ENCODE peak calls at places on chromosomes 3 and 15, in four cellular contexts. A is GM12878, O is IMR-90, E is fibroblast of lung. I is an unnamed sample. For H3K9me3, the result is how much of the 10 kb centered on the place peaks cover.

GRCh38 chr3:193330500-193331204 is 47.9 kb downstream of the ATP13A5 start:
- DNase-seq in A (no peak), O (no peak), E (no peak), I (no peak)

GRCh38 chr15:42772126-42772525 is 35.2 kb upstream of the CDAN1 start:
- DNase-seq in A (no peak), O (no peak), E (peak), I (no peak)

GRCh38 chr15:77495806-77496589 is 75.3 kb downstream of the HMG20A start:
- DNase-seq in A (no peak), O (peak), E (peak), I (no peak)

GRCh38 chr3:130692455-130692854 is 54.2 kb downstream of the PIK3R4 start:
- DNase-seq in A (no peak), O (peak), E (no peak), I (no peak)

GRCh38 chr3:49900491-49901153 is 3.1 kb downstream of the MST1R start:
- DNase-seq in A (no peak), O (peak), E (no peak), I (no peak)

GRCh38 chr3:88985491-88985890 is 121.9 kb upstream of the EPHA3 start:
- DNase-seq in A (no peak), O (peak), E (peak), I (no peak)

GRCh38 chr15:76204558-76204845 is 106.8 kb downstream of the ETFA start:
- DNase-seq in A (no peak), O (no peak), E (no peak), I (no peak)

GRCh38 chr3:15979490-15979889 is 181.7 kb upstream of the ANKRD28 start:
- DNase-seq in A (no peak), O (no peak), E (no peak), I (no peak)

GRCh38 chr3:197994736-197995135 is 34.7 kb downstream of the LMLN start:
- DNase-seq in A (no peak), O (no peak), E (no peak), I (no peak)

GRCh38 chr3:163328680-163329079 is 1749.6 kb downstream of the SI start:
- DNase-seq in A (no peak), O (no peak), E (no peak), I (peak)

GRCh38 chr15:59116771-59117170 is 11.8 kb downstream of the CCNB2 start:
- DNase-seq in A (no peak), O (no peak), E (no peak), I (no peak)

GRCh38 chr3:114350271-114350670 is 56.4 kb downstream of the TIGIT start:
- DNase-seq in A (no peak), O (no peak), E (no peak), I (no peak)

GRCh38 chr3:192054881-192055280 is 593.9 kb downstream of the PYDC2 start:
- DNase-seq in A (no peak), O (no peak), E (no peak), I (no peak)

GRCh38 chr3:184872200-184872599 is 60.2 kb downstream of the VPS8 start:
- DNase-seq in A (no peak), O (no peak), E (no peak), I (no peak)

GRCh38 chr3:123448503-123449091 is at the start of gene ADCY5:
- DNase-seq in A (no peak), O (no peak), E (no peak), I (peak)

DNA sequence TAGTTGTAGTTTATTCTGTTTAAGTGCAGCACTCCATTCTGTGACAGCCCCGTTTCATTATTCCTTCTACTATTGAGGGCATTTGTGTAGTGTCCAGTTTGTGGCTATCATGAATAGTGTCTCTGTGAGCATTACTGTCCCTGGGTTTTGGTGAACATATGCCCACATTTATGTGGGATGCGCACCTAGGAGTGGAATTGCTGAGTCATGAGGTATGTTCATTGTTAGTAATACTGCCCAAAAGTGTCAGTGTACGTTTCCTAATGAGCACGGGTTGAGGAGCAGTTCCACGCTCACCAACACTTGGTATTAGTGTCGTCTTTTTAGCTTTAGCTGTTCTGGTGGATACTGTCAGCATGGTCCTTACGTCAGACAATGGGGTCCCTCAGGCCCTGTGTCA is 131.8 kb downstream of the SLCO3A1 start:
- DNase-seq in A (no peak), O (no peak), E (no peak), I (no peak)
- H3K9ac ChIP-seq in A (no peak), O (no peak), E (no peak), I (no peak)

GRCh38 chr3:28334552-28334951 is 14.0 kb upstream of the ZCWPW2 start:
- DNase-seq in A (no peak), O (peak), E (peak), I (no peak)
- TF ChIP-seq CTCF in A (no peak), O (peak), E (no peak), I (peak)

DNA sequence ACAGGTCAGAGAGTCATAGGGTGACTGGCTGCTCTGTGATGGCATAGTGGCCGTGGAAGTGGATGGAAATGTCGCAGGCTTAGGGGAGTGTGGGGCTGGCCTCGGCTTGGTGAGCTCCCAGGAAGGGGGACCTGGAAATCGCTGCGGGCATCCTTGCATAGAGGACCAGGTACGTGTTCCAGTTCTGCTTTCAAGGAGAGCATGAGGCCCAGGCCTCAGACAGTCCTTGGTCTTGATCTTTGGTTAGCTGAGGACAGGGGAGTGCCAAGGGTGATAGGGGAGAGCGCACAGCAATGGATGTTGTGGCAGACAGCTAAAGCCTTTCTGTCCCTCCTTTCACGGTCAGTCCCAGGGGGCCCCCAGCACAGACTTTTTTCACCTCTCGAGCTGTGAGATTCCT is 110.5 kb downstream of the SNRPN start:
- DNase-seq in A (no peak), O (no peak), E (no peak), I (no peak)
- H3K9me3 ChIP-seq in A (half or more), O (half or more), E (half or more), I (half or more)

GRCh38 chr15:56557415-56557814 is 92.5 kb upstream of the MNS1 start:
- DNase-seq in A (no peak), O (no peak), E (no peak), I (no peak)
- H3K9ac ChIP-seq in A (no peak), O (no peak), E (no peak), I (no peak)

GRCh38 chr15:64430000-64430735 is 30.2 kb upstream of the ZNF609 start:
- DNase-seq in A (peak), O (peak), E (peak), I (peak)

GRCh38 chr15:64423970-64424369 is 36.3 kb downstream of the TRIP4 start:
- DNase-seq in A (peak), O (no peak), E (no peak), I (no peak)

GRCh38 chr15:64422697-64423096 is 35.1 kb downstream of the TRIP4 start:
- DNase-seq in A (no peak), O (no peak), E (no peak), I (no peak)

GRCh38 chr15:64429448-64429847 is 30.9 kb upstream of the ZNF609 start:
- DNase-seq in A (no peak), O (no peak), E (no peak), I (no peak)

GRCh38 chr15:64426845-64427465 is 33.4 kb upstream of the ZNF609 start:
- DNase-seq in A (no peak), O (peak), E (peak), I (no peak)
- TF ChIP-seq CTCF in A (no peak), O (peak), E (peak), I (peak)

DNA sequence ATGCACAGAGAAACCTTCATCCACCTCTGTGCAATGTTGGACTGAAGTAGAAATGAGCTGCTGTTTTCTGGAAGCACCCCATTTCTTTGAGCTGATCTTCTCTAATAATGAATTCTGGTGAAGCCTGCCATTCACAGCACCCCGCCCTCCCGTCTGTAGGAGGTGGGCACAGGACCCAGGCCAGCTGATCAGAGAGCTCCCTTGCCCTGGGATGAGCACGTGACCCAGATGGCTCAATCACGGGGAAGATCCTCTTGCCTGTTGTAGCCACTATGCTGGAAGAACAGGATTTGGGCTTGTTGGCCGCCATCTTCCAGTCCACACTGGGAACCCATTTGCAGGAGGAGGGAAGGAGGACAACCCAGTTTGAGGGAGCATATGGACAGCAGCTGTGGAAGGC is 44.5 kb downstream of the GOLGA6L2 start:
- DNase-seq in A (no peak), O (no peak), E (no peak), I (no peak)
- H3K9me3 ChIP-seq in A (under half), O (under half), E (under half), I (under half)

DNA sequence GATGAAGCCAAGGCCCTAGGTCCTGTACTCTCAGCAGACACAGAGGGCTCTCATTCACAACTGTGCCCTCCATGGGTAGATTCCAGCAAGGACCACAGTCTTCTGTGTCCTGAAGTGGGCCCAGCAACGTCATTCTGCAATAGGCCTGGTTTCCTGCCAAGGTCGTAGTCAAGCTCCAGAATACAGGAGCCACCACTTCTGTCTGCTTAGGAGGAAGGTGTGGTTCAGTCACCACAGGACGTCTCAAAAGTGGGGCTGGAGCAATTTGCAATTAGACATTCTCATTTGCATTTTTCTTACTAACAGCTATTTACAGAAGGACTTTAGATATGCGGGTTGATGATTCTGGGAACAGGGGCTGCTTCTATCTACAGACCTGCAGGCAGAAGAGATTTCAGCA is 58.7 kb upstream of the MYRIP start:
- DNase-seq in A (no peak), O (no peak), E (no peak), I (peak)
- H3K9ac ChIP-seq in A (no peak), O (no peak), E (no peak), I (no peak)

DNA sequence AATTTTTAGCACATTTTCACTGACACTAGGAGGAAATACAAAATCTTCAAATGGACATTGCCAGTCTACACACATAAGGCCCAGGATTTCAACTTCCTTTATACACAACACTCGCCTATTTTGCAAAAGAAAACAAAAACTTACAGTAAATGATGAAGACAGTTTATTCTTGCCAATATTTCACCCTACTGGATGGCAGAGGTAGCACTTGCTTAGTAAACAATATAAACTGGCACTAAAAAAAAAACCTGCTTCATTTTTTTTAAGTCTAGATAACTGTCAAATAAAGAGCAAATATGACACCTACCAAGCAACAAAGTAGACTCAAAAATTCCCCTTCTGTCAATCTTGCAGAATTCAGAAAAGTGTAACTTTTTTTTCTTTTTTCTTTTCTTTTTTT is 204.0 kb downstream of the VPS13C start:
- DNase-seq in A (no peak), O (no peak), E (no peak), I (no peak)
- TF ChIP-seq CTCF in A (no peak), O (no peak), E (no peak), I (peak)

GRCh38 chr15:56232058-56232457 is 11.6 kb downstream of the RFX7 start:
- DNase-seq in A (no peak), O (no peak), E (no peak), I (no peak)
- H3K9me3 ChIP-seq in A (half or more), O (under half), E (under half), I (half or more)

GRCh38 chr15:33125883-33126535 is 68.5 kb downstream of the FMN1 start:
- DNase-seq in A (no peak), O (no peak), E (no peak), I (no peak)
- H3K9ac ChIP-seq in A (no peak), O (no peak), E (no peak), I (no peak)